ENCODE peak calls at places on chromosome 18, in four cellular contexts. O, T, D and A are unnamed samples.

GRCh38 chr18:68874361-68874760 is 76.5 kb downstream of the CCDC102B start:
- DNase-seq in O (no peak), T (no peak), D (no peak), A (no peak)

GRCh38 chr18:31671951-31672350 is 12.4 kb downstream of the B4GALT6 start:
- DNase-seq in O (no peak), T (no peak), D (no peak), A (no peak)

GRCh38 chr18:36634573-36635216 is 194.1 kb downstream of the TPGS2 start:
- DNase-seq in O (no peak), T (no peak), D (no peak), A (no peak)

GRCh38 chr18:27500531-27500930 is 315.4 kb upstream of the CHST9 start:
- DNase-seq in O (no peak), T (no peak), D (no peak), A (no peak)

GRCh38 chr18:65753520-65753919 is 2.7 kb downstream of the CDH7 start:
- DNase-seq in O (peak), T (no peak), D (peak), A (peak)

GRCh38 chr18:44901283-44901682 is 220.6 kb downstream of the SETBP1 start:
- DNase-seq in O (no peak), T (no peak), D (no peak), A (no peak)

GRCh38 chr18:60445341-60445740 is 72.8 kb upstream of the MC4R start:
- DNase-seq in O (no peak), T (no peak), D (no peak), A (no peak)

GRCh38 chr18:70025580-70025979 is 77.9 kb upstream of the CD226 start:
- DNase-seq in O (no peak), T (peak), D (no peak), A (no peak)

DNA sequence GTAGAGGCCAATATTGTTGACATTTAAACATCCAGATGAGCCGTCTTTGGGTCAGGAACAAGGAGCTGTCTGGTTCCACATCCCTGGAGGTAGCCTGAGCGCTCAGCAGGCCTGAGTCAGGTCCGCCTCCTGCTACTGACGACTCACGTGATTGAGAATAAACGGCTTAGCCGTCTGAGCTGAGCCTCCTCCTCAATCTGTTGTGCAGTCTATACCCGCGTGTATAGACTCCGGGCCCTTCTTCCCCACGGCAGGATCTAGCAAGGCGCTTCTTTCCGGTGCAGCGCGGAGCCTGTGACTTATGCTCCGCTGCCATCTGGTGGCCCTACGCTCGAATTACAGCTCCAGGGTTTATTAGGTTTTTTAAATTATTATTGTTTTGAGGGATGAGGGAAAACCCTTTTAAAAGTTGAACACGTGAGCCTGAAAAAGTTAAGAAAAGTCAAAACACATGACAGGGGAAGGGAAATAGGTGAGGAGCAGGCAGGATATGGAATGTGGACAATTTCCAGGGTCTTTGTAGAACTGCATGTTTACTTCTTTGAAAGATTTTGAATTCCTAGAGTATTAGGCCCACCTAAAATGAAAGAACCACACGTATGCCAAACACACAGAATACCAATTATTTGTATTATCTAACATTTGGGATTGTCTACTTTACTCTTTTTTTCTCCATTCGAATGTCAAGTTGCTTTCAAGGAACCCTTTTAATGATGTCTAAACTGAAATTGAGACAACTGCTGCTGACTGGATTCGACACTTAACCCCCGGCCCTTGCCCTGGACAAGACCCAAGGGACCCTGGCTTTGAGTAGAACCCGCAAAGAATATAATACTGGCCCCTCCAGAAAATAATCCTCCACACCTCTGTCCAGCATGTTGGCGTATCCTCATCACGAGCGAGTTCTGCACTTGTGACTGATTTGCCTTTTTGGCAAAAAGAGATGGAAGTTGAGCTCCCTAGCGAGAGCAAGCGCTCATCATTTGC is 112.4 kb upstream of the ZNF236 start:
- DNase-seq in O (peak), T (peak), D (peak), A (peak)
- TF ChIP-seq BHLHE40 in O (no peak), T (no peak), D (peak), A (no peak)

GRCh38 chr18:79204889-79205807 is 136.0 kb downstream of the ATP9B start:
- DNase-seq in O (no peak), T (no peak), D (no peak), A (no peak)

GRCh38 chr18:79199691-79200374 is 130.6 kb downstream of the ATP9B start:
- DNase-seq in O (no peak), T (no peak), D (no peak), A (no peak)

GRCh38 chr18:79206444-79206843 is 137.2 kb downstream of the ATP9B start:
- DNase-seq in O (no peak), T (no peak), D (no peak), A (no peak)

GRCh38 chr18:79200546-79201268 is 131.5 kb downstream of the ATP9B start:
- DNase-seq in O (no peak), T (no peak), D (no peak), A (peak)

GRCh38 chr18:79203017-79203605 is 133.9 kb downstream of the ATP9B start:
- DNase-seq in O (no peak), T (no peak), D (no peak), A (no peak)
- TF ChIP-seq BHLHE40 in O (no peak), T (no peak), D (no peak), A (no peak)

DNA sequence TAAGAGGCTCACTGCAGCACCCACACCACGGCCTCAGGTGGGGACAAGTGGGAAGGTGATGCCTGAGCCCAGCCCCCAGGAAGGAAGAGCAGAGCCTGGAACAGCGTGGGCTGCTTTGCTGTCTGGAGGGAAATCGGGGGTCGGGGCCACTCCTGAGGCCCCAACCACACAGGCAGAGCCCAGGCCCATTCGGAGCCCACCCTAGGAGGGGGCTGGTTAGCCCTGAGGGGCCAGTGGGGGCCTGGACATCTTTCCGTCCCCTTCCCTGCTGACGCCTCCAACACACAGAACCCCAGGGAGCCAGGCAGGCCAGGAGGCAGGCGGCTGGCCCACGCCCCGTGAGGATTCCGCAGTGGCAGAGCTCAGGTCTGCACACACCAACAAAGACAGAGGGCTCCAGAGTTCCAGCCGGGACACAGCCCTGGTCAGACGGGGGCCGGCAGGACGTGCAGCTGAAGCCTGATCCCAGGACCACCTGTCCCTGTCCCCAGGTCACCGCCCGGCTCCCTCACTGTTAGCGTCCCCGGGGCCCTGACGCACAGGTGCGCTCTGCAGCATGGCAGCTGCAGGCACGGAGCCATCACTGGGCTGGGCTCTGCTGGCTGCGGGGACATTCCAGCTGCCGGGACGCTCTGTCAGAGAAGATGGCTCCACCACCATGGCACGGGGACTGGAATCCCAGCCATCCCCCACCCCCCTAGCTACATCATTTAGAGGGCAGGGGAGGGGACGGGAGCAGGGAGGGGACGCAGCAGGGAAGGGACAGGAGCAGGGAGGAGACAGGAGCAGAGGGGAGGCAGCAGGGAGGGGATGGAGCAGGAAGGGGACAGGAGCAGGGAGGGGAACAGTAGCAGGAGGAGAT is 40.2 kb downstream of the SLC66A2 start:
- DNase-seq in O (no peak), T (no peak), D (no peak), A (no peak)
- TF ChIP-seq BHLHE40 in O (no peak), T (no peak), D (no peak), A (no peak)

DNA sequence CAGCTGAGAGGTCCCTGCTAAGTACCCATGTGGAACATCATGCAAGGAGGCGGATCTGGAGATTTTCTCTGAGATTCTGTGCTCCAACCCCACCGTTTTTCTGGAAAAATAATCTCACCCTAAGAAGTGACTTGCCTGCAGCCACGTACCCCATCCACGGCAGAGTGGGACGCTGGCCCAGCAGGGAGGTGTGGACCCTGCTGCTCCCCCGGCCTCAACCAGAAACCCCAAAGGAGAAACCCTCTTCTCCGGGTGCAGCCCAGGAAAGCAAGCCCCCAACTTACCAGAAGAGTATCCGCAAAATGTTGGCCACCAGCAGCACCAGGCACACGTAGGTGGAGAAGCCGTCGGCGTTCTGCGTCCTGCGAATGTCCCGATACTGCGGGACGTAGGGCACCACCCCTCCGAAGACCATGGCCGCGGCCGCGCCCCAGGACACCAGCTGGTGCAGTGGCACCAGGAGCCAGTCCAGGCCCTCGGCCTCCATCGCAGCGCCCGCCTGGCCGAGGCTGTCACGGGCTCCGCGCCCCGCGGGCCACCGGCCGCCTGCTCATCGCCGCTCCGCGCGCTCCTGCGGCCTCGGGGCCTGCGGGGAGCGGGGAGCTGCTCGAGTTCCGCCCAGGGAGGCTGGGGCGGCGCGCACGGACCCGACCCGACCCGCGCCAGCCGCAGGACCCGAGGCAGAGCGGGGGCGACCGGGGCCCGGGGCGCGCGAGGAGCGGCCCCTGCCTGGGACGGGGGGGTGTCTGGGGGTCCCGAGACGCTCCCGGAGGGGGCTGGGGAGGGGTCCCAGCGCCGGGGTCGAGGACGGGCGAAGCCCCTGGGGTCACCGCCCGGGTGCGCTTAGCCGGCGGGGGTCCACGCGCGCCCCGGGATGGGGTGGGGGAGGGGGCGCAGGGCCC is 762 bp downstream of the SLC66A2 start:
- DNase-seq in O (no peak), T (peak), D (no peak), A (peak)
- TF ChIP-seq BHLHE40 in O (no peak), T (no peak), D (no peak), A (no peak)